ENCODE peak calls at places on chromosomes 12 and 14, in four cellular contexts. G is effector memory CD4-positive, alpha-beta T cell; B is adrenal gland; E is H1. M is an unnamed sample.
A peak's percentile ranks its signal among the peaks of the same experiment; 100 is the strongest.

GRCh38 chr12:127162902-127163301 is 1104.1 kb upstream of the TMEM132C start:
- DNase-seq in G (no peak), B (no peak), E (no peak), M (no peak)

GRCh38 chr12:89461649-89462612 is 62.7 kb downstream of the GALNT4 start:
- DNase-seq in G (no peak), B (no peak), E (no peak), M (no peak)

GRCh38 chr14:99271951-99272668 is at the start of gene BCL11B:
- DNase-seq in G (peak; percentile 82), B (peak; percentile 45), E (peak; percentile 84), M (no peak)

GRCh38 chr14:80425686-80426085 is 214.4 kb upstream of the DIO2 start:
- DNase-seq in G (no peak), B (no peak), E (no peak), M (no peak)

GRCh38 chr14:64159588-64159987 is 134.6 kb downstream of the ESR2 start:
- DNase-seq in G (no peak), B (no peak), E (no peak), M (no peak)

GRCh38 chr12:27226319-27226984 is 17.6 kb upstream of the STK38L start:
- DNase-seq in G (no peak), B (no peak), E (no peak), M (no peak)

GRCh38 chr12:4701863-4702262 is 18.3 kb upstream of the GALNT8 start:
- DNase-seq in G (no peak), B (no peak), E (no peak), M (no peak)

GRCh38 chr14:93036652-93037341 is 78.9 kb downstream of the ITPK1 start:
- DNase-seq in G (no peak), B (no peak), E (no peak), M (peak; percentile 95)

GRCh38 chr12:95802482-95803264 is 12.1 kb upstream of the NTN4 start:
- DNase-seq in G (no peak), B (no peak), E (no peak), M (no peak)

GRCh38 chr12:62192486-62193250 is 67.5 kb upstream of the USP15 start:
- DNase-seq in G (no peak), B (peak; percentile 60), E (no peak), M (peak; percentile 21)

GRCh38 chr14:102034301-102034700 is 52.5 kb downstream of the HSP90AA1 start:
- DNase-seq in G (no peak), B (no peak), E (no peak), M (no peak)

GRCh38 chr14:87186745-87187144 is 806.2 kb downstream of the GALC start:
- DNase-seq in G (no peak), B (no peak), E (no peak), M (no peak)

GRCh38 chr14:80978403-80978802 is 23.0 kb downstream of the TSHR start:
- DNase-seq in G (no peak), B (no peak), E (no peak), M (no peak)

GRCh38 chr12:117032593-117033381 is 66.4 kb downstream of the TESC start:
- DNase-seq in G (no peak), B (peak; percentile 7), E (no peak), M (no peak)

GRCh38 chr14:106530423-106531107 is 1004.2 kb downstream of the TMEM121 start:
- DNase-seq in G (peak; percentile 25), B (no peak), E (no peak), M (no peak)

GRCh38 chr14:22391908-22392307 is 197.1 kb downstream of the DAD1 start:
- DNase-seq in G (no peak), B (peak; percentile 57), E (no peak), M (no peak)

GRCh38 chr12:81598205-81598604 is 160.9 kb downstream of the PPFIA2 start:
- DNase-seq in G (no peak), B (no peak), E (no peak), M (no peak)

GRCh38 chr14:42224053-42224888 is 617.6 kb downstream of the LRFN5 start:
- DNase-seq in G (no peak), B (peak; percentile 73), E (peak; percentile 86), M (peak; percentile 17)

GRCh38 chr12:62861586-62861985 is 73.4 kb downstream of the PPM1H start:
- DNase-seq in G (no peak), B (no peak), E (no peak), M (no peak)

GRCh38 chr12:126185025-126185424 is 1119.8 kb downstream of the AACS start:
- DNase-seq in G (no peak), B (no peak), E (no peak), M (no peak)

GRCh38 chr12:109491671-109492070 is 14.2 kb downstream of the UBE3B start:
- DNase-seq in G (no peak), B (no peak), E (no peak), M (no peak)

GRCh38 chr14:70422538-70422937 is 5.6 kb upstream of the SYNJ2BP start:
- DNase-seq in G (no peak), B (no peak), E (no peak), M (no peak)

GRCh38 chr12:45336762-45337596 is 121.1 kb downstream of the ANO6 start:
- DNase-seq in G (no peak), B (no peak), E (no peak), M (no peak)

GRCh38 chr14:104143521-104144452 is 5.4 kb downstream of the KIF26A start:
- DNase-seq in G (no peak), B (peak; percentile 5), E (peak; percentile 39), M (no peak)

GRCh38 chr12:132869551-132869950 is 17.9 kb downstream of the CHFR start:
- DNase-seq in G (no peak), B (no peak), E (no peak), M (no peak)

GRCh38 chr14:77409131-77409533 is 14.2 kb downstream of the NOXRED1 start:
- DNase-seq in G (no peak), B (no peak), E (peak; percentile 50), M (no peak)

GRCh38 chr12:132945806-132946506 is 10.2 kb downstream of the ZNF605 start:
- DNase-seq in G (no peak), B (no peak), E (no peak), M (no peak)

GRCh38 chr14:68891851-68892660 is 87.0 kb downstream of the ACTN1 start:
- DNase-seq in G (no peak), B (no peak), E (no peak), M (no peak)

GRCh38 chr14:104235686-104236085 is 97.3 kb downstream of the KIF26A start:
- DNase-seq in G (no peak), B (no peak), E (peak; percentile 6), M (no peak)

GRCh38 chr12:3225154-3225795 is 148.1 kb downstream of the TSPAN9 start:
- DNase-seq in G (no peak), B (no peak), E (no peak), M (no peak)

GRCh38 chr14:20332386-20332945 is 613 bp downstream of the CCNB1IP1 start:
- DNase-seq in G (no peak), B (peak; percentile 57), E (no peak), M (no peak)

DNA sequence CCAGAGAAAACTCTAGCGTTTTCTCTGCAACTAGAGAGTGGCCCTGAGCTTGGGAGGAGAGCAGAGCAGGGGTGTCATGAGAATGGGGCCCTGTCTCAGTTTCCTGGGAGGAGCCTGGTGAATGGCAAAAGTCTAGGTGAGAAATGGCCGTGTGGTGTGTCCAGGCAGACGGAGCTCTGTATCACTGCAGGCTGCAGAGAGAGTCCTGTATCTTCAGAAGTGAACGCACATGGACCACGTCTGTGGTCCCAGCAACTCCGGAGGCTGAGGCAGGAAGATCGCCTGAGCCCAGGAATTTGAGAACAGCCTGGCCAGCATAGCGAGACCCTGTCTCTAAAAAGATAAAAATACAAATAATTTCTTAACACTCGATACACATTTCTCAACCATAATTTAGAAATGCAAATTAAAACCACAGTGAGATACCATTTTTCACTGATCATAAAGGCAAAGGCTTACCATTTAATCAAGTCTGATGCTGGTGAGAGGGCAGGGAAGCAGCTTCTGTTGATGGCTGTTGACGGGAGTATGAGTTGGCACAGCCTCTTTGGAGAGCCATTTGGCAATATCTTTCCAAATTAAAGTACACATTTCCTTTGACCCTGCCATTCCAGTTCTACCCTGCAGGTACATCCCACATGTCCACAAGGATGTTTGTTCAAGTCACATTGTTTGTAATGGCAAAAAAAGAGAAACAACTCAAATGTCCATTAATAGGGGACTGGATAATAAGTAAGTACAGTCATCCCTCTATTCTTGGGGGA is 51.0 kb downstream of the NFKBIA start:
- DNase-seq in G (no peak), B (no peak), E (no peak), M (no peak)
- H3K27ac ChIP-seq in G (no peak overlapping the region), B (no peak overlapping the region), E (no peak overlapping the region), M (no peak overlapping the region)

GRCh38 chr12:56721721-56722120 is 3.4 kb downstream of the NACA start:
- DNase-seq in G (no peak), B (no peak), E (no peak), M (no peak)
- H3K27ac ChIP-seq in G (peak overlapping the region; percentile 9), B (no peak overlapping the region), E (no peak overlapping the region), M (no peak overlapping the region)

GRCh38 chr12:11669348-11669747 is 19.9 kb downstream of the ETV6 start:
- DNase-seq in G (no peak), B (no peak), E (no peak), M (no peak)

GRCh38 chr12:11675952-11676505 is 26.6 kb downstream of the ETV6 start:
- DNase-seq in G (no peak), B (no peak), E (no peak), M (no peak)

GRCh38 chr12:11672361-11672760 is 22.9 kb downstream of the ETV6 start:
- DNase-seq in G (no peak), B (no peak), E (no peak), M (no peak)

GRCh38 chr12:11673666-11674464 is 24.4 kb downstream of the ETV6 start:
- DNase-seq in G (no peak), B (no peak), E (no peak), M (no peak)

GRCh38 chr12:11672833-11673232 is 23.4 kb downstream of the ETV6 start:
- DNase-seq in G (no peak), B (peak; percentile 48), E (no peak), M (no peak)
- H3K27ac ChIP-seq in G (no peak overlapping the region), B (peak overlapping the region; percentile 45), E (no peak overlapping the region), M (no peak overlapping the region)

GRCh38 chr12:1798734-1799067 is 21.7 kb upstream of the LRTM2 start:
- DNase-seq in G (no peak), B (no peak), E (no peak), M (no peak)
- H3K27ac ChIP-seq in G (no peak overlapping the region), B (no peak overlapping the region), E (no peak overlapping the region), M (no peak overlapping the region)

GRCh38 chr12:70854138-70854537 is 66.4 kb downstream of the PTPRR start:
- DNase-seq in G (no peak), B (no peak), E (no peak), M (no peak)
- H3K27ac ChIP-seq in G (no peak overlapping the region), B (no peak overlapping the region), E (no peak overlapping the region), M (no peak overlapping the region)

GRCh38 chr12:54404061-54405004 is 14.7 kb downstream of the ITGA5 start:
- DNase-seq in G (peak; percentile 45), B (no peak), E (peak; percentile 95), M (no peak)
- H3K27ac ChIP-seq in G (peak overlapping the region; percentile 40), B (no peak overlapping the region), E (no peak overlapping the region), M (no peak overlapping the region)

GRCh38 chr12:19191563-19191962 is 62.0 kb downstream of the PLEKHA5 start:
- DNase-seq in G (no peak), B (no peak), E (no peak), M (no peak)
- H3K27ac ChIP-seq in G (no peak overlapping the region), B (peak overlapping the region; percentile 41), E (no peak overlapping the region), M (peak overlapping the region; percentile 19)

M was measured in caudate nucleus.